ENCODE peak calls at places on chromosomes 2 and 18, in four cellular contexts. I is K562, C is H1, V is GM12878. G is an unnamed sample. For H3K36me3, the result is how much of the 10 kb centered on the place peaks cover.

GRCh38 chr2:235468978-235469694 is 24.7 kb upstream of the AGAP1 start:
- DNase-seq in C (no peak), V (no peak), I (peak), G (no peak)

GRCh38 chr2:102063360-102063947 is 71.7 kb downstream of the IL1R2 start:
- DNase-seq in I (peak), V (no peak), C (no peak), G (no peak)

GRCh38 chr2:217049931-217050330 is 190.1 kb upstream of the TNP1 start:
- DNase-seq in I (no peak), C (no peak), V (no peak), G (no peak)

GRCh38 chr18:73615506-73615905 is 532.1 kb downstream of the FBXO15 start:
- DNase-seq in V (no peak), I (no peak), C (no peak), G (no peak)

GRCh38 chr2:191620144-191620543 is 57.8 kb upstream of the NABP1 start:
- DNase-seq in I (peak), V (no peak), C (no peak), G (no peak)

GRCh38 chr2:6967301-6967700 is 50.1 kb downstream of the RNF144A start:
- DNase-seq in C (no peak), I (no peak), V (no peak), G (no peak)

GRCh38 chr2:69933839-69934613 is 19.1 kb downstream of the MXD1 start:
- DNase-seq in I (peak), V (no peak), C (no peak), G (no peak)

GRCh38 chr2:102100371-102101096 is 42.0 kb upstream of the IL1R1 start:
- DNase-seq in C (no peak), I (no peak), V (no peak), G (no peak)

GRCh38 chr2:174397773-174398172 is 2.2 kb downstream of the SCRN3 start:
- DNase-seq in V (no peak), I (no peak), C (no peak), G (no peak)

GRCh38 chr2:53559302-53559967 is 208.2 kb upstream of the CHAC2 start:
- DNase-seq in V (no peak), I (no peak), C (no peak), G (no peak)

GRCh38 chr2:237451582-237452469 is 35.2 kb upstream of the MLPH start:
- DNase-seq in I (no peak), C (no peak), V (no peak), G (peak)

GRCh38 chr2:88590998-88591613 is 36.2 kb downstream of the EIF2AK3 start:
- DNase-seq in C (no peak), I (peak), V (peak), G (peak)

GRCh38 chr2:218733615-218734021 is 23.0 kb downstream of the TTLL4 start:
- DNase-seq in V (peak), C (no peak), I (no peak), G (no peak)

GRCh38 chr18:47036298-47036874 is 965 bp upstream of the ELOA2 start:
- DNase-seq in I (peak), C (no peak), V (no peak), G (peak)

GRCh38 chr2:173184031-173185004 is 108.7 kb downstream of the MAP3K20 start:
- DNase-seq in V (no peak), I (peak), C (no peak), G (peak)

GRCh38 chr2:23828256-23828980 is 98.5 kb downstream of the ATAD2B start:
- DNase-seq in I (no peak), C (no peak), V (no peak), G (no peak)

GRCh38 chr2:180983468-180984388 is 3.3 kb downstream of the UBE2E3 start:
- DNase-seq in C (no peak), V (no peak), I (peak), G (peak)

GRCh38 chr2:237882510-237883481 is 23.4 kb downstream of the RAMP1 start:
- DNase-seq in V (no peak), C (no peak), I (no peak), G (no peak)

GRCh38 chr2:74515271-74516069 is 1.2 kb downstream of the TLX2 start:
- DNase-seq in I (no peak), V (no peak), C (no peak), G (peak)

GRCh38 chr2:137991078-137991477 is 26.8 kb downstream of the HNMT start:
- DNase-seq in I (no peak), C (no peak), V (no peak), G (no peak)

GRCh38 chr2:45637440-45637839 is 14.0 kb upstream of the PRKCE start:
- DNase-seq in V (peak), I (no peak), C (no peak), G (no peak)

GRCh38 chr2:233026211-233026813 is 6.2 kb upstream of the NEU2 start:
- DNase-seq in V (no peak), C (no peak), I (no peak), G (no peak)

GRCh38 chr2:60319031-60319547 is 234.4 kb downstream of the BCL11A start:
- DNase-seq in V (no peak), C (no peak), I (no peak), G (no peak)

GRCh38 chr18:40452599-40452998 is 1502.4 kb upstream of the PIK3C3 start:
- DNase-seq in V (no peak), C (no peak), I (no peak), G (no peak)

GRCh38 chr2:151032741-151033152 is 228.9 kb downstream of the RBM43 start:
- DNase-seq in I (no peak), V (no peak), C (no peak), G (no peak)

GRCh38 chr2:101692037-101692436 is 5.5 kb upstream of the MAP4K4 start:
- DNase-seq in I (no peak), V (no peak), C (no peak), G (no peak)

GRCh38 chr2:239370876-239371725 is 29.7 kb downstream of the HDAC4 start:
- DNase-seq in C (no peak), V (no peak), I (no peak), G (no peak)

GRCh38 chr2:43539991-43540860 is 55.6 kb downstream of the THADA start:
- DNase-seq in C (no peak), V (no peak), I (no peak), G (no peak)

GRCh38 chr2:31296641-31297287 is 62.8 kb downstream of the EHD3 start:
- DNase-seq in C (no peak), I (no peak), V (no peak), G (no peak)

GRCh38 chr2:230520875-230521155 is 104.8 kb downstream of the SP100 start:
- DNase-seq in I (no peak), C (no peak), V (no peak), G (no peak)

GRCh38 chr2:55153564-55154315 is 78.4 kb downstream of the CLHC1 start:
- DNase-seq in I (no peak), V (no peak), C (no peak), G (no peak)

GRCh38 chr2:107412209-107412904 is 414.3 kb upstream of the RGPD4 start:
- DNase-seq in C (no peak), I (no peak), V (no peak), G (no peak)

GRCh38 chr2:146994246-146994645 is 850.6 kb upstream of the ACVR2A start:
- DNase-seq in V (no peak), I (no peak), C (no peak), G (no peak)

GRCh38 chr18:9133225-9133624 is 3.4 kb upstream of the ANKRD12 start:
- DNase-seq in C (no peak), V (no peak), I (no peak), G (no peak)

GRCh38 chr18:9126337-9126736 is 10.2 kb upstream of the ANKRD12 start:
- DNase-seq in I (no peak), V (no peak), C (no peak), G (no peak)

GRCh38 chr18:9130806-9131205 is 5.8 kb upstream of the ANKRD12 start:
- DNase-seq in V (no peak), C (no peak), I (no peak), G (no peak)

GRCh38 chr18:9132628-9133027 is 4.0 kb upstream of the ANKRD12 start:
- DNase-seq in I (no peak), C (no peak), V (no peak), G (no peak)

DNA sequence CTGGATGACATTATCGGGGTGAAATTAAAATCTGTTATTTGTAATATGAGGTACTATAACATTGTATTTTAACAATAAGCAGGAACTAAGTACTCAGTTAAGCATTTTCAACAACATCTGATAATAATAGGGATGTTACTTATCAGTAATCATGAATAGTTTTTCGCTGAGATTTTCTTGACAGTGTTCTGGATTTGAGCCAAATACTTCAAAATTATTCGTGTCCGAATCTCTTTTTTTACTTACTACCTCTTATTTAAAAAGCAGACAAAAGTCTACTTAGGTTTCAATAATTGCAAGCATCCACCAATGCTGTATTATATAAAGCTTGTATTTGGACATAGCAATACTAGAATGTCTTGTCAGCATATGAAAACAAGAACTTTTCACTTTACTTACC is 6.4 kb upstream of the ANKRD12 start:
- DNase-seq in I (no peak), V (no peak), C (no peak), G (no peak)
- H3K36me3 ChIP-seq in I (half or more), V (under half), C (under half), G (half or more)

GRCh38 chr2:159658887-159659437 is 42.6 kb upstream of the BAZ2B start:
- DNase-seq in V (no peak), I (no peak), C (no peak), G (no peak)
- TF ChIP-seq NRF1 in V (no peak), I (no peak), C (no peak), G (no peak)

GRCh38 chr2:75557474-75558131 is 3.1 kb downstream of the EVA1A start:
- DNase-seq in I (no peak), V (no peak), C (no peak), G (no peak)
- H3K36me3 ChIP-seq in I (under half), V (under half), C (under half), G (under half)

GRCh38 chr2:234252766-234253165 is 202.3 kb downstream of the SPP2 start:
- DNase-seq in V (no peak), I (no peak), C (no peak), G (no peak)
- TF ChIP-seq NRF1 in V (no peak), I (no peak), C (no peak), G (no peak)

GRCh38 chr2:15613736-15614429 is 22.2 kb downstream of the DDX1 start:
- DNase-seq in I (no peak), V (no peak), C (no peak), G (no peak)

GRCh38 chr2:15607709-15608391 is 16.2 kb downstream of the DDX1 start:
- DNase-seq in C (no peak), V (no peak), I (no peak), G (no peak)

GRCh38 chr2:15609341-15610042 is 17.8 kb downstream of the DDX1 start:
- DNase-seq in I (no peak), C (no peak), V (no peak), G (no peak)

GRCh38 chr2:15608392-15608761 is 16.7 kb downstream of the DDX1 start:
- DNase-seq in V (no peak), I (no peak), C (no peak), G (no peak)

DNA sequence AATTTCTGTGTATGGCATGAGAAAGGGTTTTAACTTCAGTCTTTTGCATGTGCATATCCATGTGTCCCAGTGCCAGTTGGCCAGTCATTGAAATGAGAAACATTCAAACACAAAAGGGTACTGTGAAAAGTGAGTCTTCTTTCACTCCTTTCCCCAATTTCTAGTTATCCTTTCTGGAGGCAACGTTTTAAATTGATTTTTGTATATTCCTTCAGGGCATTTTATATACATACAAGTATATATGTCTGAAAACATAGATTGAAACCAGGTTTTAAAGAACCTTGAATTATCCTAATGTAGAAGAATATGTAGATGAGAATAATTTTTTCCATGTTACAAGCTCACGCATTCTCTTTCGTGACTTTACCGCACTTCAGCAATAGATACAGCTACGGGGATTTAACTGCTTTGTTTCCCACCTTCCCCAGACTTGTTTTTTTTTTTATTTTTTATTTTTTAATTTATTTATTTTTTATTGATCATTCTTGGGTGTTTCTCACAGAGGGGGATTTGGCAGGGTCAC is 18.8 kb downstream of the DDX1 start:
- DNase-seq in I (no peak), V (no peak), C (no peak), G (no peak)
- H3K36me3 ChIP-seq in I (half or more), V (under half), C (under half), G (half or more)

GRCh38 chr2:182366625-182367024 is 60.2 kb downstream of the PDE1A start:
- DNase-seq in V (no peak), C (no peak), I (no peak), G (no peak)
- TF ChIP-seq NRF1 in V (no peak), C (no peak), I (no peak), G (no peak)

DNA sequence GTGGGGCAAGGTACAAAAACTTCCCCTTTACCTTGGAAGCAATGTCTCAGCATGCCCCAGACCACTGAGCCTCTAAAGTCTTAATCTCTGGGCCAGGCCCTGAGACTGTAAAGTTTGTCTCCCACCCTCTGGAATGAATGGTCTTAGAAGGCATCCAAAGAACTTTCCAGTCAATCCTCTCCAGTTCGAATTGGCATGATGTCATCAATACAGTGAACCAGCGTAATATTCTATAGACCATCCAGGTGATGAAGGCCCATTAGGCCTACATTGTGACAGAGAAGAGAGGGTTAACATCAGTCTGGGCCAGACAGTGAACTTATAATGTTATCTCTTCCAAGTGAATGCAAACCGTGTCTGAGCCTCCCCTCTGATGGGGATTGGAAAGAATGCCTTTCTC is 11.2 kb downstream of the MAB21L4 start:
- DNase-seq in I (no peak), C (no peak), V (no peak), G (no peak)
- H3K36me3 ChIP-seq in I (under half), C (under half), V (under half), G (under half)

GRCh38 chr18:62702259-62702658 is 13.1 kb upstream of the PHLPP1 start:
- DNase-seq in V (no peak), C (no peak), I (no peak), G (no peak)
- TF ChIP-seq NRF1 in V (no peak), C (no peak), I (no peak), G (no peak)

G was measured in SK-N-SH.